ENCODE peak calls at places on chromosomes 2 and 18, in six cellular contexts. S is left lung, G is tibial artery, M is IMR-90, Z is stomach, E is Panc1. F is an unnamed sample.
A peak's percentile ranks its signal among the peaks of the same experiment; 100 is the strongest.

GRCh38 chr18:50638623-50639398 is 78.9 kb downstream of the MAPK4 start:
- DNase-seq in S (no peak), G (peak; percentile 41), M (no peak), Z (no peak), E (no peak), F (peak; percentile 56)

GRCh38 chr2:31384351-31384750 is 30.2 kb downstream of the XDH start:
- DNase-seq in S (no peak), G (no peak), M (peak; percentile 96), Z (no peak), E (no peak), F (no peak)

GRCh38 chr2:71807969-71808451 is 339.7 kb downstream of the CYP26B1 start:
- DNase-seq in S (no peak), G (peak; percentile 49), M (no peak), Z (no peak), E (no peak), F (peak; percentile 30)

GRCh38 chr18:44857744-44858143 is 177.1 kb downstream of the SETBP1 start:
- DNase-seq in S (no peak), G (no peak), M (no peak), Z (no peak), E (no peak), F (no peak)

GRCh38 chr2:55014962-55015939 is 35.0 kb downstream of the RTN4 start:
- DNase-seq in S (no peak), G (no peak), M (peak; percentile 65), Z (peak; percentile 59), E (no peak), F (peak; percentile 62)

GRCh38 chr18:61551586-61551985 is 218.4 kb downstream of the CDH20 start:
- DNase-seq in S (no peak), G (no peak), M (peak; percentile 88), Z (no peak), E (peak; percentile 67), F (peak; percentile 70)

GRCh38 chr18:8705280-8705940 is at the start of gene MTCL1:
- DNase-seq in S (no peak), G (peak; percentile 67), M (no peak), Z (peak; percentile 34), E (no peak), F (peak; percentile 31)

GRCh38 chr2:128475427-128476211 is 157.0 kb upstream of the HS6ST1 start:
- DNase-seq in S (no peak), G (no peak), M (no peak), Z (no peak), E (no peak), F (peak; percentile 8)

GRCh38 chr2:2550856-2551255 is 219.8 kb upstream of the MYT1L start:
- DNase-seq in S (no peak), G (peak; percentile 28), M (no peak), Z (no peak), E (no peak), F (no peak)

GRCh38 chr18:68121826-68122225 is 593.1 kb downstream of the TMX3 start:
- DNase-seq in S (no peak), G (no peak), M (peak; percentile 19), Z (no peak), E (no peak), F (no peak)

GRCh38 chr2:237866119-237866621 is 6.7 kb downstream of the RAMP1 start:
- DNase-seq in S (no peak), G (peak; percentile 53), M (peak; percentile 78), Z (no peak), E (no peak), F (no peak)

GRCh38 chr2:7083580-7084509 is 166.6 kb downstream of the RNF144A start:
- DNase-seq in S (no peak), G (no peak), M (peak; percentile 25), Z (no peak), E (peak; percentile 25), F (no peak)

GRCh38 chr2:40363631-40364030 is 88.3 kb downstream of the SLC8A1 start:
- DNase-seq in S (no peak), G (no peak), M (peak; percentile 40), Z (no peak), E (no peak), F (no peak)

GRCh38 chr2:40361478-40361877 is 90.4 kb downstream of the SLC8A1 start:
- DNase-seq in S (no peak), G (no peak), M (no peak), Z (no peak), E (no peak), F (no peak)

GRCh38 chr2:40367652-40368051 is 84.2 kb downstream of the SLC8A1 start:
- DNase-seq in S (no peak), G (no peak), M (peak; percentile 93), Z (no peak), E (no peak), F (no peak)

GRCh38 chr2:40367032-40367431 is 84.9 kb downstream of the SLC8A1 start:
- DNase-seq in S (no peak), G (no peak), M (no peak), Z (no peak), E (no peak), F (no peak)

DNA sequence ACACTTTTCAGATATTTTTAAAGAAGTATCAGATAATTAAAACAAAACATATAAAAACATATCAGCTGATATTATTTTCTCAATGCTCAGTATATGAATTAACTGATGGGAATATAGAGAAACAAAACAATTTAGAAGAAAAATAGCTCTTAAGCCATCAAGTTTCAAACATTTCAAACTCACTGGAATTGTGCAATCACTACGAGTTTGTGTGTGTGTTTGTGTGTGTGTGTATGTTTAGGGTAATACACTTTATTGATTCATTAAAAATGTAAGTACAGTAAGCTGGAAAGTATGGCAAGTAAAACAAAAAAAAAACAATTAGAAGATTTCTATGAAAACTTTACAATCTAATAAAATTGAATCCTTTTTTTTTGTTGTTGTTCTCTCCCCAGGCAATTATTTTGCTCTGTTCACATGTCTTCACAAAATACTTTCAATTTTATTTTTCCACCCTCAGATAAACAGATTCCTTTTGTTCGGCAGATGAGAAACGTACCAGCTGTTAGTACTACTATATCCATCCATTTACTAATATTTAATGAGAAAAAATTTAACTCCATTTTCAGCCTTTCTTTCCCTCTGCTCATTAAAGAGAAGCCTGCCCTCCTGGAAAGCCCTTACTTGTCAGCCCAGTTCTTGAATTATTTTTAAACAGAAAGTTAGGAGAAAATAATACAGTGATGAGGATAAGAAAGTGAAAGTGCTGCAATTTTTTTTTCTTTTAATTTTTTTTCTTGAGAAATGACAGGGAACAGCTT is 87.6 kb downstream of the SLC8A1 start:
- DNase-seq in S (no peak), G (no peak), M (peak; percentile 44), Z (no peak), E (no peak), F (no peak)
- H3K4me3 ChIP-seq in S (no peak overlapping the region), G (peak overlapping the region; percentile 44), M (peak overlapping the region; percentile 39), Z (no peak overlapping the region), E (peak overlapping the region; percentile 0), F (no peak overlapping the region)

GRCh38 chr2:42598656-42599267 is 30.3 kb downstream of the MTA3 start:
- DNase-seq in S (no peak), G (no peak), M (no peak), Z (no peak), E (no peak), F (peak; percentile 39)
- TF ChIP-seq CTCF in S (no peak), G (no peak), M (no peak), Z (no peak), E (no peak), F (no peak)

DNA sequence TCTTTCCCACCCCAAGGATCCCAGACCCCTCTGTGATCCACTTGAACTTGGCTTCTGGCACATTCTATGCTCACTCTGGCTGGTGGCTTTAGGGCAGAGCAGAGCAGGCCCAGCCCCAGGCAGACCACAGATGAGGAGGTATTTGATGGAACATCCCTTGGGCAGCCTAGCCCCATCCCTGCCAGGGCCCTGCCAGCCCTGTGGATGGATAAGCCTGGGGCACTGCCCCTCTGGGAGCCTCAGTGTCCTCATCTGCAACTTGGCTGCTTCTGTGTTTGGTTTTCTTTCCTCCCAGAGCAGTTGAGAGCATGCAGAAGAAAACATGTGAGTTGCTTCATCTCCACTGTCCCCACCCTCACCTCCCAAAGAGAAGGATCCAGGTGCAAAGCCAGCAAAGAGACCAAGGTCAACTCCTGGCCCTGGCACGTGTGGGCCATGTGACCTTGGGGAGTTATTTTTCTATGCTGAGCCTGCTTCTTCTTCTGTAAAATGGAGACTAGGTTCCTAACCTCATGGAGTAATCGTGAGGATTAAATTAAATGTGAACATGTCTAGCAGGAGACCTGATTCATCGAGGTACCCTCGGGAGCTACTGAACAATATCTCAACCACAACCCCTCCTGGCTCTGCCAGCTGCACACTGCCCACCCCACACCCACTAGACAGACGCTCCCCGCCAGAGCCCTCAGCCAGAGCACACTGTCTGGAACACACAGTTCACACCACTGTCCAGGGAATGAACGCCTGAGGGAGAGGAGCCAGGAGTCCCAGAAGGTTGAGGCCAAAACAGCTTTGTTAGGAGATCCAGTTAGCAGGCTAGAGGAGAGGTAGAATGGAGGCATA is 14.6 kb upstream of the TNS1 start:
- DNase-seq in S (no peak), G (peak; percentile 91), M (no peak), Z (no peak), E (no peak), F (no peak)
- H3K4me1 ChIP-seq in S (peaks cover 2% of the 10 kb centered on the region), G (peaks cover 52% of the 10 kb centered on the region), M (peaks cover 5% of the 10 kb centered on the region), Z (peaks cover 17% of the 10 kb centered on the region), E (no peaks in the 10 kb centered on the region), F (peaks cover 15% of the 10 kb centered on the region)

GRCh38 chr18:48933578-48934399 is 17.0 kb downstream of the SMAD7 start:
- DNase-seq in S (no peak), G (peak; percentile 67), M (no peak), Z (peak; percentile 45), E (no peak), F (no peak)
- H3K4me3 ChIP-seq in S (peak overlapping the region; percentile 13), G (peak overlapping the region; percentile 37), M (no peak overlapping the region), Z (peak overlapping the region; percentile 7), E (no peak overlapping the region), F (no peak overlapping the region)

DNA sequence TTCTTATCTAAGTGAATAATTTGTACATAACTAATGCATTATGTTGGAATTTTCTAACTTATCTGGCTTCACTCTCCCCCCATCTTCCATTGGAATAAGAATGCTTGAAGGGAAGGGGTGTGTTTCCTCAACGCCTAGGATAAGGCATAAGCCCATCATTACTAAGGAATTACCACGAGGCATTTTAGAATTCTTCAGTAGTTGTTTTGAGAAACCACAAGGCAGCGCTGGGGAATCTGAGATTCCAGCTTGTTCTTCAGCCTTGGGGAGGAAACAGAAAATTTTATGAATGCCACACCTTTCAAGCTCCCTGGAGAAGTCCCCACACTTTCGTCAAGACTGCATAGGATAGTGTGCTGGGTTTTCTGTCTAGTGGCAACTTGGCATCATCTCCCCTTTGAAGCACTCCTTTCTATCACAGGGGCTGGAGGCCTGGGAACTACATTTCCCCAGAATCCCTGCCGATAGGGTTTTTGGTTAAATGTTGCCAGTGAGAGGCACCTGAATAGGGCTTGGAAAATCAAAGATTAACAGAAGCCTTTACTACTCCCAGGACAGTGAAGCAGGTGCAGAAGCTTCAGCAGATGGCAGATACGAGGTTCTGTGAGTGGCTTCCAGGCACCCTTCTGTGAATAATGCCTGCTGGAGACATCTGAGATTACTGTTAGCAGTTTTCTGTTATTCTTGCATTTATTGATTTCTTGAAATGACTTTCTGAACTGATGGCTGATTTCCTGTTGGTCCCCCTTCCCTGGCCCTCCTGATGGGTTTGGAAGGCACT is 192.7 kb upstream of the REV1 start:
- DNase-seq in S (no peak), G (no peak), M (peak; percentile 60), Z (no peak), E (no peak), F (no peak)
- TF ChIP-seq CTCF in S (no peak), G (no peak), M (no peak), Z (no peak), E (no peak), F (no peak)

GRCh38 chr2:223697316-223697875 is 95.2 kb upstream of the SCG2 start:
- DNase-seq in S (no peak), G (no peak), M (no peak), Z (no peak), E (no peak), F (no peak)
- H3K4me1 ChIP-seq in S (no peaks in the 10 kb centered on the region), G (no peaks in the 10 kb centered on the region), M (peaks cover 7% of the 10 kb centered on the region), Z (peaks cover 3% of the 10 kb centered on the region), E (peaks cover 7% of the 10 kb centered on the region), F (no peaks in the 10 kb centered on the region)